ENCODE peak calls at places on chromosomes 7 and 10, in five cellular contexts. One of them, this sample, is unnamed.

GRCh38 chr10:42734537-42734936 is 48.1 kb upstream of the BMS1 start:
- DNase-seq in NCI-H510A treated with DMSO at 0.1 percent for 48 hours: no peak
- DNase-seq in SHP77: no peak
- DNase-seq in fibroblast of the conjunctiva: no peak
- DNase-seq in Kasumi-1: peak; percentile 13
- DNase-seq in this sample: no peak

GRCh38 chr10:32952094-32952493 is 5.9 kb downstream of the ITGB1 start:
- DNase-seq in Kasumi-1: no peak
- DNase-seq in NCI-H510A treated with DMSO at 0.1 percent for 48 hours: no peak
- DNase-seq in SHP77: no peak
- DNase-seq in fibroblast of the conjunctiva: no peak
- DNase-seq in this sample: no peak

GRCh38 chr7:117083648-117084047 is 130.3 kb downstream of the ST7 start:
- DNase-seq in SHP77: peak; percentile 2
- DNase-seq in Kasumi-1: no peak
- DNase-seq in fibroblast of the conjunctiva: no peak
- DNase-seq in NCI-H510A treated with DMSO at 0.1 percent for 48 hours: peak; percentile 7
- DNase-seq in this sample: no peak

GRCh38 chr7:73432676-73433075 is 902 bp upstream of the FZD9 start:
- DNase-seq in NCI-H510A treated with DMSO at 0.1 percent for 48 hours: no peak
- DNase-seq in SHP77: no peak
- DNase-seq in fibroblast of the conjunctiva: no peak
- DNase-seq in Kasumi-1: no peak
- DNase-seq in this sample: no peak

GRCh38 chr10:128744092-128744491 is 617.9 kb upstream of the MKI67 start:
- DNase-seq in Kasumi-1: no peak
- DNase-seq in SHP77: no peak
- DNase-seq in NCI-H510A treated with DMSO at 0.1 percent for 48 hours: no peak
- DNase-seq in fibroblast of the conjunctiva: no peak
- DNase-seq in this sample: no peak

GRCh38 chr10:112811741-112812551 is 138.1 kb upstream of the TCF7L2 start:
- DNase-seq in NCI-H510A treated with DMSO at 0.1 percent for 48 hours: no peak
- DNase-seq in SHP77: no peak
- DNase-seq in Kasumi-1: no peak
- DNase-seq in fibroblast of the conjunctiva: peak; percentile 94
- DNase-seq in this sample: peak; percentile 58

GRCh38 chr10:80464557-80465466 is 10.7 kb downstream of the TSPAN14 start:
- DNase-seq in NCI-H510A treated with DMSO at 0.1 percent for 48 hours: peak; percentile 55
- DNase-seq in fibroblast of the conjunctiva: no peak
- DNase-seq in SHP77: no peak
- DNase-seq in Kasumi-1: no peak
- DNase-seq in this sample: peak; percentile 27

GRCh38 chr7:1694981-1695511 is 25.0 kb downstream of the ELFN1 start:
- DNase-seq in NCI-H510A treated with DMSO at 0.1 percent for 48 hours: peak; percentile 39
- DNase-seq in Kasumi-1: no peak
- DNase-seq in SHP77: peak; percentile 45
- DNase-seq in fibroblast of the conjunctiva: no peak
- DNase-seq in this sample: no peak

GRCh38 chr7:7159063-7159645 is 23.2 kb upstream of the C1GALT1 start:
- DNase-seq in Kasumi-1: no peak
- DNase-seq in fibroblast of the conjunctiva: no peak
- DNase-seq in SHP77: no peak
- DNase-seq in NCI-H510A treated with DMSO at 0.1 percent for 48 hours: no peak
- DNase-seq in this sample: no peak

GRCh38 chr7:2958416-2959342 is 85.0 kb downstream of the CARD11 start:
- DNase-seq in NCI-H510A treated with DMSO at 0.1 percent for 48 hours: no peak
- DNase-seq in SHP77: no peak
- DNase-seq in fibroblast of the conjunctiva: no peak
- DNase-seq in Kasumi-1: no peak
- DNase-seq in this sample: no peak

GRCh38 chr10:6023661-6024333 is 38.4 kb downstream of the IL2RA start:
- DNase-seq in Kasumi-1: no peak
- DNase-seq in fibroblast of the conjunctiva: no peak
- DNase-seq in NCI-H510A treated with DMSO at 0.1 percent for 48 hours: no peak
- DNase-seq in SHP77: no peak
- DNase-seq in this sample: no peak

GRCh38 chr10:30589441-30589840 is 40.1 kb downstream of the LYZL2 start:
- DNase-seq in NCI-H510A treated with DMSO at 0.1 percent for 48 hours: no peak
- DNase-seq in SHP77: no peak
- DNase-seq in fibroblast of the conjunctiva: no peak
- DNase-seq in Kasumi-1: no peak
- DNase-seq in this sample: no peak

GRCh38 chr10:28761084-28761875 is 84.0 kb downstream of the BAMBI start:
- DNase-seq in NCI-H510A treated with DMSO at 0.1 percent for 48 hours: no peak
- DNase-seq in fibroblast of the conjunctiva: no peak
- DNase-seq in Kasumi-1: no peak
- DNase-seq in SHP77: no peak
- DNase-seq in this sample: no peak

GRCh38 chr10:22251751-22252285 is 34.0 kb upstream of the EBLN1 start:
- DNase-seq in Kasumi-1: peak; percentile 79
- DNase-seq in fibroblast of the conjunctiva: no peak
- DNase-seq in SHP77: no peak
- DNase-seq in NCI-H510A treated with DMSO at 0.1 percent for 48 hours: peak; percentile 39
- DNase-seq in this sample: no peak

GRCh38 chr10:44552716-44553115 is 167.8 kb upstream of the CXCL12 start:
- DNase-seq in Kasumi-1: no peak
- DNase-seq in SHP77: no peak
- DNase-seq in fibroblast of the conjunctiva: no peak
- DNase-seq in NCI-H510A treated with DMSO at 0.1 percent for 48 hours: no peak
- DNase-seq in this sample: no peak

GRCh38 chr7:101212014-101212413 is 5.4 kb downstream of the PLOD3 start:
- DNase-seq in fibroblast of the conjunctiva: no peak
- DNase-seq in NCI-H510A treated with DMSO at 0.1 percent for 48 hours: no peak
- DNase-seq in SHP77: no peak
- DNase-seq in Kasumi-1: no peak
- DNase-seq in this sample: no peak

GRCh38 chr7:84060760-84061261 is 133.8 kb downstream of the SEMA3A start:
- DNase-seq in fibroblast of the conjunctiva: no peak
- DNase-seq in NCI-H510A treated with DMSO at 0.1 percent for 48 hours: peak; percentile 5
- DNase-seq in Kasumi-1: no peak
- DNase-seq in SHP77: no peak
- DNase-seq in this sample: no peak

GRCh38 chr10:75431180-75432111 is at the start of gene LRMDA:
- DNase-seq in fibroblast of the conjunctiva: no peak
- DNase-seq in Kasumi-1: peak; percentile 81
- DNase-seq in SHP77: no peak
- DNase-seq in NCI-H510A treated with DMSO at 0.1 percent for 48 hours: no peak
- DNase-seq in this sample: no peak

GRCh38 chr7:155190608-155191536 is 106.8 kb upstream of the INSIG1 start:
- DNase-seq in NCI-H510A treated with DMSO at 0.1 percent for 48 hours: no peak
- DNase-seq in SHP77: no peak
- DNase-seq in fibroblast of the conjunctiva: no peak
- DNase-seq in Kasumi-1: peak; percentile 5
- DNase-seq in this sample: no peak

GRCh38 chr7:28990200-28990960 is 32.2 kb upstream of the TRIL start:
- DNase-seq in Kasumi-1: no peak
- DNase-seq in NCI-H510A treated with DMSO at 0.1 percent for 48 hours: no peak
- DNase-seq in fibroblast of the conjunctiva: no peak
- DNase-seq in SHP77: no peak
- DNase-seq in this sample: no peak

This sample was measured in brain pericyte.